ENCODE peak calls at places on chromosomes 11 and 22, in seven cellular contexts. One of them, this sample, is unnamed. For H3K4me1, the result is how much of the 10 kb centered on the place peaks cover.

GRCh38 chr11:10481567-10482349 is 26.7 kb downstream of the AMPD3 start:
- DNase-seq in CD8-positive, alpha-beta memory T cell: no peak
- DNase-seq in A549: no peak
- DNase-seq in sigmoid colon: no peak
- DNase-seq in right lobe of liver: no peak
- DNase-seq in neuronal stem cell: no peak
- DNase-seq in Peyer's patch: no peak
- DNase-seq in this sample: no peak

GRCh38 chr11:107669156-107669740 is 42.6 kb downstream of the SLN start:
- DNase-seq in CD8-positive, alpha-beta memory T cell: no peak
- DNase-seq in A549: no peak
- DNase-seq in sigmoid colon: no peak
- DNase-seq in right lobe of liver: no peak
- DNase-seq in neuronal stem cell: no peak
- DNase-seq in Peyer's patch: no peak
- DNase-seq in this sample: no peak

GRCh38 chr11:123478352-123478986 is 48.4 kb downstream of the GRAMD1B start:
- DNase-seq in CD8-positive, alpha-beta memory T cell: peak
- DNase-seq in A549: peak
- DNase-seq in sigmoid colon: peak
- DNase-seq in right lobe of liver: no peak
- DNase-seq in neuronal stem cell: peak
- DNase-seq in Peyer's patch: no peak
- DNase-seq in this sample: peak

GRCh38 chr11:59224419-59224928 is 11.7 kb upstream of the MPEG1 start:
- DNase-seq in CD8-positive, alpha-beta memory T cell: no peak
- DNase-seq in A549: no peak
- DNase-seq in sigmoid colon: peak
- DNase-seq in right lobe of liver: no peak
- DNase-seq in neuronal stem cell: no peak
- DNase-seq in Peyer's patch: no peak
- DNase-seq in this sample: no peak

GRCh38 chr11:72784662-72785061 is 9.2 kb downstream of the STARD10 start:
- DNase-seq in CD8-positive, alpha-beta memory T cell: no peak
- DNase-seq in A549: no peak
- DNase-seq in sigmoid colon: no peak
- DNase-seq in right lobe of liver: no peak
- DNase-seq in neuronal stem cell: no peak
- DNase-seq in Peyer's patch: no peak
- DNase-seq in this sample: peak

GRCh38 chr11:102172127-102172848 is 62.0 kb downstream of the YAP1 start:
- DNase-seq in CD8-positive, alpha-beta memory T cell: no peak
- DNase-seq in A549: no peak
- DNase-seq in sigmoid colon: no peak
- DNase-seq in right lobe of liver: no peak
- DNase-seq in neuronal stem cell: no peak
- DNase-seq in Peyer's patch: no peak
- DNase-seq in this sample: peak

GRCh38 chr11:96394773-96395172 is 5.0 kb downstream of the JRKL start:
- DNase-seq in CD8-positive, alpha-beta memory T cell: no peak
- DNase-seq in A549: no peak
- DNase-seq in sigmoid colon: no peak
- DNase-seq in right lobe of liver: no peak
- DNase-seq in neuronal stem cell: no peak
- DNase-seq in Peyer's patch: no peak
- DNase-seq in this sample: no peak

GRCh38 chr11:76371170-76371569 is 9.8 kb downstream of the THAP12 start:
- DNase-seq in CD8-positive, alpha-beta memory T cell: no peak
- DNase-seq in A549: peak
- DNase-seq in sigmoid colon: no peak
- DNase-seq in right lobe of liver: no peak
- DNase-seq in neuronal stem cell: no peak
- DNase-seq in Peyer's patch: no peak
- DNase-seq in this sample: no peak

GRCh38 chr11:128790200-128790599 is 76.9 kb downstream of the KCNJ1 start:
- DNase-seq in CD8-positive, alpha-beta memory T cell: no peak
- DNase-seq in A549: no peak
- DNase-seq in sigmoid colon: no peak
- DNase-seq in right lobe of liver: no peak
- DNase-seq in neuronal stem cell: no peak
- DNase-seq in Peyer's patch: no peak
- DNase-seq in this sample: peak

GRCh38 chr11:72607101-72607468 is 67.1 kb downstream of the PDE2A start:
- DNase-seq in CD8-positive, alpha-beta memory T cell: no peak
- DNase-seq in A549: no peak
- DNase-seq in sigmoid colon: no peak
- DNase-seq in right lobe of liver: no peak
- DNase-seq in neuronal stem cell: no peak
- DNase-seq in Peyer's patch: no peak
- DNase-seq in this sample: no peak

GRCh38 chr22:37492428-37493344 is 6.5 kb upstream of the MFNG start:
- DNase-seq in CD8-positive, alpha-beta memory T cell: peak
- DNase-seq in A549: peak
- DNase-seq in sigmoid colon: no peak
- DNase-seq in right lobe of liver: no peak
- DNase-seq in neuronal stem cell: peak
- DNase-seq in Peyer's patch: no peak
- DNase-seq in this sample: peak

GRCh38 chr11:12771875-12772274 is 97.7 kb downstream of the TEAD1 start:
- DNase-seq in CD8-positive, alpha-beta memory T cell: no peak
- DNase-seq in A549: no peak
- DNase-seq in sigmoid colon: no peak
- DNase-seq in right lobe of liver: no peak
- DNase-seq in neuronal stem cell: no peak
- DNase-seq in Peyer's patch: no peak
- DNase-seq in this sample: no peak

GRCh38 chr22:42991010-42991651 is 23.8 kb downstream of the PACSIN2 start:
- DNase-seq in CD8-positive, alpha-beta memory T cell: no peak
- DNase-seq in A549: no peak
- DNase-seq in sigmoid colon: peak
- DNase-seq in right lobe of liver: no peak
- DNase-seq in neuronal stem cell: no peak
- DNase-seq in Peyer's patch: peak
- DNase-seq in this sample: no peak

GRCh38 chr11:8759634-8760033 is 77.0 kb downstream of the RPL27A start:
- DNase-seq in CD8-positive, alpha-beta memory T cell: no peak
- DNase-seq in A549: no peak
- DNase-seq in sigmoid colon: peak
- DNase-seq in right lobe of liver: no peak
- DNase-seq in neuronal stem cell: no peak
- DNase-seq in Peyer's patch: no peak
- DNase-seq in this sample: no peak

GRCh38 chr11:103636232-103636631 is 400.2 kb upstream of the DDI1 start:
- DNase-seq in CD8-positive, alpha-beta memory T cell: no peak
- DNase-seq in A549: no peak
- DNase-seq in sigmoid colon: no peak
- DNase-seq in right lobe of liver: no peak
- DNase-seq in neuronal stem cell: no peak
- DNase-seq in Peyer's patch: no peak
- DNase-seq in this sample: no peak

GRCh38 chr11:61838921-61839320 is 10.8 kb downstream of the FADS2 start:
- DNase-seq in CD8-positive, alpha-beta memory T cell: no peak
- DNase-seq in A549: no peak
- DNase-seq in sigmoid colon: no peak
- DNase-seq in right lobe of liver: no peak
- DNase-seq in neuronal stem cell: no peak
- DNase-seq in Peyer's patch: no peak
- DNase-seq in this sample: no peak

GRCh38 chr22:35883028-35883620 is 145.5 kb downstream of the RBFOX2 start:
- DNase-seq in CD8-positive, alpha-beta memory T cell: peak
- DNase-seq in A549: no peak
- DNase-seq in sigmoid colon: no peak
- DNase-seq in right lobe of liver: no peak
- DNase-seq in neuronal stem cell: no peak
- DNase-seq in Peyer's patch: no peak
- DNase-seq in this sample: no peak

GRCh38 chr11:134784525-134784924 is 372.5 kb upstream of the B3GAT1 start:
- DNase-seq in CD8-positive, alpha-beta memory T cell: no peak
- DNase-seq in A549: no peak
- DNase-seq in sigmoid colon: no peak
- DNase-seq in right lobe of liver: no peak
- DNase-seq in neuronal stem cell: no peak
- DNase-seq in Peyer's patch: no peak
- DNase-seq in this sample: no peak

DNA sequence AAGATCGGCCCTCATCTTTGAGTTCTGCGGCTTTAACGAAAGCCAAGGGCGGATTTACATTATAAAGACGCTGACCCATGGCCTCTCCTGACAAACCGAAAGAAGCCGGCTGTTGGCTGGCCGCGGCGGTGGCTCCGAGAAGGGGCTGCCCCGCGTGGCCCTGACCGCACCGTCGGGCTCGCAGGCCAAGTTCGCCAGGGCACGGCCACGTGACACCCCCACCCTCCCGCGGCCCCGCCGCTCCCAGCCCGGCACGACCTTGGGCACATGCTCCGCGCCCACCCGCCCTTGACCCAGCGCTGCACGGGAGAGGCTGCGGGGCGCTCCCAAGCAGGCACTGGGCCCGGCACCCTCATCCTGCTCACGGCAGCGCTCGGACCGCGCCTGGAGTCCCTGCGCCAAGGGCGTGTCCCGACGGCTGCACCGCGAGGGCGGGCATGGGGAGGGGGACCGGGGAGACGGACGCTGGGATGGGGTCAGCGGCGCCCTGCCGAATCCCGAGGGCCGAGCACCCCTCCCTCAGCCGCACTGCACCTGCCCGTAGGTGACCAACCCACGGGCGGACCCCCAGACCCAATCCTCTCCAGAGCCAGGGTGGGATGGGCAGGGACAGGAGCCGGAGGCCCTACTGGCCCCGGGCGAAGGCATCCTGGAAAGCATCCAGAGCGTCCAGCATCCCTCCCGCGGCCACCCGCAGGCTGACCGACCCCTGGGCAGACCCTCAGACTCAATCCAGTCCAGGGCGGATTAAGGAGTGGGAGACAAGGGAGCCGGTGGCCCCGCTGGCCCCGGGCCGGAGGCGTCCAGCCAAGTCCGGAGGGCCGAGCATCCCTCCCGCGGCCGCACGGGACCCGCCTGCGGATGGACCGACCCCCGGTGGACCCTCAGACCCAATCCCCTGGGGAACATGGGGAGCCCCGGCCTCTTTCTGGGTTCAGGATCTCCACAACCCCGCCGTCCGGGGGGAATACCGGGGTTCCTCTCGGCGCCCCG is 759 bp downstream of the CPT1A start:
- DNase-seq in CD8-positive, alpha-beta memory T cell: no peak
- DNase-seq in A549: no peak
- DNase-seq in sigmoid colon: peak
- DNase-seq in right lobe of liver: peak
- DNase-seq in neuronal stem cell: no peak
- DNase-seq in Peyer's patch: peak
- DNase-seq in this sample: peak
- H3K27ac ChIP-seq in CD8-positive, alpha-beta memory T cell: peak
- H3K27ac ChIP-seq in A549: peak
- H3K27ac ChIP-seq in sigmoid colon: peak
- H3K27ac ChIP-seq in right lobe of liver: peak
- H3K27ac ChIP-seq in neuronal stem cell: no peak
- H3K27ac ChIP-seq in Peyer's patch: peak
- H3K27ac ChIP-seq in this sample: peak

GRCh38 chr11:17432041-17432440 is 43.6 kb upstream of the KCNJ11 start:
- DNase-seq in CD8-positive, alpha-beta memory T cell: no peak
- DNase-seq in A549: no peak
- DNase-seq in sigmoid colon: no peak
- DNase-seq in right lobe of liver: no peak
- DNase-seq in neuronal stem cell: no peak
- DNase-seq in Peyer's patch: no peak
- DNase-seq in this sample: no peak

GRCh38 chr11:17428930-17429329 is 40.5 kb upstream of the KCNJ11 start:
- DNase-seq in CD8-positive, alpha-beta memory T cell: no peak
- DNase-seq in A549: no peak
- DNase-seq in sigmoid colon: no peak
- DNase-seq in right lobe of liver: no peak
- DNase-seq in neuronal stem cell: no peak
- DNase-seq in Peyer's patch: no peak
- DNase-seq in this sample: no peak

GRCh38 chr11:17428261-17428660 is 39.8 kb upstream of the KCNJ11 start:
- DNase-seq in CD8-positive, alpha-beta memory T cell: no peak
- DNase-seq in A549: no peak
- DNase-seq in sigmoid colon: no peak
- DNase-seq in right lobe of liver: no peak
- DNase-seq in neuronal stem cell: no peak
- DNase-seq in Peyer's patch: no peak
- DNase-seq in this sample: no peak

GRCh38 chr11:17430616-17431015 is 42.2 kb upstream of the KCNJ11 start:
- DNase-seq in CD8-positive, alpha-beta memory T cell: no peak
- DNase-seq in A549: no peak
- DNase-seq in sigmoid colon: no peak
- DNase-seq in right lobe of liver: no peak
- DNase-seq in neuronal stem cell: no peak
- DNase-seq in Peyer's patch: no peak
- DNase-seq in this sample: no peak

DNA sequence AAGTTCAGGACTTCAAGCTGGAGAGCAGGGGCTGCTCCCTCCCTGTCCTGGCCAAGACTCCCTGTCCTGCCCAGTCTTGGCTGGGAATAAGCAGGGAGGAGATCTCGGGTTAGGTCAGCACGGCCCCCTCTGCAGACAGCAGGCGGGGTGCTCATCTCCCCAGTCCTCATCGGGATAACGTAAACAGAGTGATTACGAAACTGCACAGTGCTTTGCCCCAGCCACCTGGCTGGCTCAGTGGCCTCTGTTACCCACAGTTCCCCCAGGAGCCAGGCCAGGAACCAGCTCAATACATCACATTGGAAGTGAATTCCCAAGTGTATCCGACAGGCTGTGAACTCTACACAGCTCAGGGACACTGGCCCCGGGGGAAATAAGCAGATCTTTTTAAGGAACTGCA is 42.7 kb upstream of the KCNJ11 start:
- DNase-seq in CD8-positive, alpha-beta memory T cell: no peak
- DNase-seq in A549: no peak
- DNase-seq in sigmoid colon: no peak
- DNase-seq in right lobe of liver: no peak
- DNase-seq in neuronal stem cell: no peak
- DNase-seq in Peyer's patch: no peak
- DNase-seq in this sample: no peak
- H3K4me1 ChIP-seq in CD8-positive, alpha-beta memory T cell: under half
- H3K4me1 ChIP-seq in A549: under half
- H3K4me1 ChIP-seq in sigmoid colon: under half
- H3K4me1 ChIP-seq in right lobe of liver: under half
- H3K4me1 ChIP-seq in neuronal stem cell: under half
- H3K4me1 ChIP-seq in Peyer's patch: under half
- H3K4me1 ChIP-seq in this sample: under half

DNA sequence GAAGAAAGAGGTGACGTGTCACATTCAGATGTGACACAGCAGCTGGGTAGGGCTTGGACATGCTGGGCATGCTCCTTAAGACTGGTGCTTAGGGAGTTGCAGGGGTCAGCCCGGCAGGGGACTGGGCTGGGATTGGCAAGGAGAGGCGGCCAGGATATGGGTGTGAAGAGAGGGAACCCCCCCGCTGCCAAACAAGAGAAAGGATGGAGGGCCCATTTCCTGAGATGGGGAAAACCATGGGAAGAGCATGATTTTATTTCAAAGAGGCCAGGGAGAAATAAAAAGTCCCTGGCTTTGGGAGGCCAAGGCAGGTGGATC is 5.3 kb downstream of the ATF4 start:
- DNase-seq in CD8-positive, alpha-beta memory T cell: no peak
- DNase-seq in A549: no peak
- DNase-seq in sigmoid colon: no peak
- DNase-seq in right lobe of liver: no peak
- DNase-seq in neuronal stem cell: no peak
- DNase-seq in Peyer's patch: no peak
- DNase-seq in this sample: no peak
- H3K27ac ChIP-seq in CD8-positive, alpha-beta memory T cell: no peak
- H3K27ac ChIP-seq in A549: no peak
- H3K27ac ChIP-seq in sigmoid colon: peak
- H3K27ac ChIP-seq in right lobe of liver: no peak
- H3K27ac ChIP-seq in neuronal stem cell: no peak
- H3K27ac ChIP-seq in Peyer's patch: peak
- H3K27ac ChIP-seq in this sample: peak

GRCh38 chr11:121369366-121369765 is 76.8 kb downstream of the SC5D start:
- DNase-seq in CD8-positive, alpha-beta memory T cell: no peak
- DNase-seq in A549: no peak
- DNase-seq in sigmoid colon: no peak
- DNase-seq in right lobe of liver: no peak
- DNase-seq in neuronal stem cell: no peak
- DNase-seq in Peyer's patch: no peak
- DNase-seq in this sample: no peak
- H3K4me1 ChIP-seq in CD8-positive, alpha-beta memory T cell: under half
- H3K4me1 ChIP-seq in A549: under half
- H3K4me1 ChIP-seq in sigmoid colon: under half
- H3K4me1 ChIP-seq in right lobe of liver: under half
- H3K4me1 ChIP-seq in neuronal stem cell: under half
- H3K4me1 ChIP-seq in Peyer's patch: under half
- H3K4me1 ChIP-seq in this sample: under half